ENCODE peak calls at places on chromosomes 1 and 21, in seven cellular contexts. S is heart right ventricle; P is germinal center; G is T-helper 17 cell; C is immature natural killer cell; N is ELR; H is activated effector memory CD4-positive, alpha-beta T cell treated with anti-CD3 and anti-CD28 coated beads, Interleukin-2, amount 50 U/mL, for 16 hours. E is an unnamed sample.

GRCh38 chr1:54456921-54457529 is 50.8 kb upstream of the SSBP3 start:
- DNase-seq in S (no peak), P (no peak), G (no peak), H (no peak), N (no peak), C (no peak), E (no peak)

GRCh38 chr21:32624726-32625125 is 12.5 kb upstream of the CFAP298 start:
- DNase-seq in S (no peak), H (no peak), C (no peak), N (peak; percentile 56), G (no peak), P (no peak), E (no peak)

GRCh38 chr1:82565146-82565545 is 764.4 kb downstream of the ADGRL2 start:
- DNase-seq in C (no peak), S (no peak), G (no peak), H (no peak), P (no peak), N (peak; percentile 7), E (no peak)

GRCh38 chr1:180042994-180043622 is 88.5 kb downstream of the CEP350 start:
- DNase-seq in P (no peak), G (no peak), H (no peak), N (peak; percentile 90), S (no peak), C (no peak), E (no peak)

GRCh38 chr1:39485046-39485803 is 6.2 kb upstream of the BMP8A start:
- DNase-seq in S (peak; percentile 49), P (no peak), H (no peak), N (no peak), G (no peak), C (no peak), E (no peak)

GRCh38 chr1:58909162-58909560 is 125.3 kb upstream of the JUN start:
- DNase-seq in G (no peak), C (no peak), S (no peak), N (peak; percentile 97), P (no peak), H (no peak), E (peak; percentile 20)

GRCh38 chr21:32414579-32415358 is 2.3 kb downstream of the EVA1C start:
- DNase-seq in H (no peak), G (no peak), S (no peak), P (no peak), C (no peak), N (peak; percentile 71), E (no peak)

GRCh38 chr1:83931658-83932253 is 67.2 kb downstream of the TTLL7 start:
- DNase-seq in P (peak; percentile 42), N (peak; percentile 74), H (no peak), G (no peak), C (peak; percentile 29), S (no peak), E (peak; percentile 51)

GRCh38 chr1:152148991-152149390 is 10.0 kb downstream of the RPTN start:
- DNase-seq in S (no peak), H (no peak), C (no peak), G (no peak), N (no peak), P (no peak), E (no peak)

GRCh38 chr1:215983680-215984079 is 416.6 kb downstream of the KCTD3 start:
- DNase-seq in C (no peak), H (no peak), N (no peak), P (no peak), S (no peak), G (no peak), E (no peak)

GRCh38 chr1:160726498-160727391 is 12.3 kb upstream of the SLAMF7 start:
- DNase-seq in P (peak; percentile 75), N (peak; percentile 70), H (peak; percentile 82), G (peak; percentile 34), S (no peak), C (peak; percentile 78), E (peak; percentile 87)

GRCh38 chr1:194786027-194786426 is 1599.6 kb upstream of the B3GALT2 start:
- DNase-seq in H (no peak), N (no peak), G (no peak), C (no peak), P (no peak), S (no peak), E (no peak)

GRCh38 chr21:34737115-34737514 is 68.3 kb downstream of the CLIC6 start:
- DNase-seq in N (no peak), P (no peak), G (no peak), H (no peak), C (no peak), S (no peak), E (no peak)

GRCh38 chr1:8746554-8746953 is 70.9 kb downstream of the RERE start:
- DNase-seq in G (no peak), H (no peak), N (peak; percentile 63), S (no peak), C (no peak), P (no peak), E (peak; percentile 51)

GRCh38 chr1:172108494-172108893 is 267.2 kb downstream of the DNM3 start:
- DNase-seq in S (no peak), G (no peak), P (no peak), H (no peak), N (peak; percentile 41), C (no peak), E (no peak)

E was measured in NB4.